ENCODE peak calls at places on chromosomes 6 and 20, in nine cellular contexts. I is IMR-90; E is cardiac fibroblast; L is ACHN; N is kidney tubule cell; U is heart right ventricle; J is RPMI7951; Q is AG08396; T is effector CD4-positive, alpha-beta T cell. C is an unnamed sample.

GRCh38 chr20:42678895-42679294 is 510.8 kb downstream of the PTPRT start:
- DNase-seq in E (no peak), U (no peak), L (peak), J (no peak), N (peak), Q (no peak), T (no peak), I (no peak), C (no peak)

GRCh38 chr20:44540834-44541233 is 19.0 kb upstream of the SERINC3 start:
- DNase-seq in T (no peak), N (no peak), J (peak), L (no peak), I (peak), U (no peak), E (peak), Q (peak), C (peak)

GRCh38 chr6:169665289-169665688 is 36.5 kb downstream of the WDR27 start:
- DNase-seq in J (no peak), Q (no peak), E (no peak), L (no peak), U (no peak), I (no peak), T (no peak), N (no peak), C (no peak)

GRCh38 chr6:20839624-20840023 is 305.4 kb downstream of the CDKAL1 start:
- DNase-seq in Q (no peak), J (no peak), U (no peak), N (no peak), L (peak), I (no peak), T (no peak), E (no peak), C (no peak)

GRCh38 chr6:105553174-105553573 is 150.3 kb upstream of the PREP start:
- DNase-seq in Q (no peak), N (peak), L (no peak), T (no peak), J (peak), I (no peak), E (no peak), U (no peak), C (no peak)

GRCh38 chr20:32609371-32609773 is 24.2 kb upstream of the NOL4L start:
- DNase-seq in N (no peak), J (no peak), T (no peak), L (no peak), I (no peak), U (no peak), E (no peak), Q (no peak), C (no peak)

GRCh38 chr6:157718788-157719187 is 104.3 kb upstream of the SNX9 start:
- DNase-seq in J (no peak), E (no peak), I (no peak), N (no peak), L (no peak), T (no peak), Q (no peak), U (no peak), C (no peak)

GRCh38 chr20:55155360-55155759 is 680.0 kb downstream of the DOK5 start:
- DNase-seq in J (no peak), E (no peak), Q (no peak), I (no peak), L (no peak), U (no peak), T (no peak), N (no peak), C (no peak)

GRCh38 chr20:19850190-19850533 is 92.1 kb downstream of the RIN2 start:
- DNase-seq in I (no peak), L (no peak), N (no peak), J (peak), Q (peak), T (no peak), E (peak), U (no peak), C (no peak)

C was measured in AG08395.